ENCODE peak calls at places on chromosomes 7 and 10, in four cellular contexts. C is kidney, T is suprapubic skin, E is fibroblast of lung. V is an unnamed sample.

GRCh38 chr10:37713132-37713501 is 144.3 kb downstream of the ZNF248 start:
- DNase-seq in C (no peak), T (no peak), E (no peak), V (no peak)

GRCh38 chr10:77970869-77971803 is 44.6 kb upstream of the DLG5 start:
- DNase-seq in C (peak; percentile 83), T (no peak), E (peak; percentile 95), V (peak; percentile 75)

GRCh38 chr10:25078659-25079429 is 62.4 kb downstream of the THNSL1 start:
- DNase-seq in C (no peak), T (no peak), E (peak; percentile 23), V (no peak)

GRCh38 chr7:84070770-84071169 is 123.8 kb downstream of the SEMA3A start:
- DNase-seq in C (no peak), T (no peak), E (no peak), V (no peak)

GRCh38 chr10:6423004-6423403 is 157.1 kb downstream of the PRKCQ start:
- DNase-seq in C (no peak), T (no peak), E (peak; percentile 29), V (no peak)

GRCh38 chr10:43204943-43205671 is 61.8 kb downstream of the RASGEF1A start:
- DNase-seq in C (peak; percentile 78), T (peak; percentile 82), E (peak; percentile 47), V (peak; percentile 17)

GRCh38 chr10:117197189-117197588 is at the start of gene KCNK18:
- DNase-seq in C (peak; percentile 59), T (no peak), E (no peak), V (no peak)

GRCh38 chr10:90871761-90872647 is at the start of gene RPP30:
- DNase-seq in C (peak; percentile 93), T (peak; percentile 90), E (peak; percentile 83), V (peak; percentile 49)

GRCh38 chr10:123241391-123242141 is 87.4 kb downstream of the BUB3 start:
- DNase-seq in C (no peak), T (no peak), E (no peak), V (no peak)

GRCh38 chr7:33722383-33723096 is 182.8 kb upstream of the BMPER start:
- DNase-seq in C (no peak), T (no peak), E (peak; percentile 73), V (peak; percentile 81)

GRCh38 chr10:35882422-35883150 is 240.5 kb upstream of the FZD8 start:
- DNase-seq in C (no peak), T (no peak), E (no peak), V (no peak)

GRCh38 chr10:35885076-35885475 is 243.0 kb upstream of the FZD8 start:
- DNase-seq in C (no peak), T (no peak), E (no peak), V (no peak)

GRCh38 chr10:35887686-35888085 is 245.6 kb upstream of the FZD8 start:
- DNase-seq in C (no peak), T (no peak), E (no peak), V (no peak)

GRCh38 chr10:35881320-35881719 is 239.2 kb upstream of the FZD8 start:
- DNase-seq in C (no peak), T (no peak), E (no peak), V (no peak)

DNA sequence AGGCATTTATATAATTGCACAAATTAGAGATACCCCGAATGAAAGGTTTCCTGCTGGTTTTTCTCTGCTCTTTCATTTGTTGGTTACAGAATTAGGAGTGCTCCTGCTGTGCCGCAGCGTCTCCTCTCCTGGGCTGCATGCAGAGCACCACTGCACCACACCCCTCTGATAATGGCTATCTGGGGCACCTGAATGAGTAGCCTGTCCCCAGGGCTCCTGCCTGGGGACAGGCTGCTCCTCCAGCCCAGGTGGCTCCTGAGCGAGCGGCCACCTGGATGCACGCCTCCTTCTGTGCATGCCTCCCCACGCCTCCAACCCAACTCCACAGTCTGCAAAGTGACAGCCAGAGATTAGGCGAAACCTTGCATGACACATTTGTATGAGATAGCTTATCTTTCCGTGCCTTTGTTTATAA is 242.6 kb upstream of the FZD8 start:
- DNase-seq in C (no peak), T (no peak), E (no peak), V (no peak)
- H3K4me3 ChIP-seq in C (no peak overlapping the region), T (no peak overlapping the region), E (no peak overlapping the region), V (no peak overlapping the region)

DNA sequence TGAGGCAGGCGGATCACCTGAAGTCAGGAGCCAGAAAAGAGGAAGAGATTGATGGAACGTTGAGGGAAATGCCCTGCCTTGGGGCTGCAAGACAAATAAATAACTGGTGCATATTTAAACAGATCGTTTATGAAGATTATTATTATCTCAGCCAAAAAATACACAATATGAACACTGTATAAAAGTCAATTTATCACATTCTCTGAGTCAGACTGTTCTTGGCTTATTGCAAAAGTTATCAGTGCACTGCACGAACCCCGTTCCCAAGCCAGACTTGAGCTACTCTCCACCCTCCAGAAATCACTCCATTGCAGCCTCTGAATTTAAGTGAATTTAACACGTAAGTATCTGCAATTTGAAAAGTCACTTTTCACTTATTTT is 1.6 kb downstream of the DNMBP start:
- DNase-seq in C (no peak), T (no peak), E (peak; percentile 76), V (no peak)
- H3K4me3 ChIP-seq in C (peak overlapping the region; percentile 94), T (peak overlapping the region; percentile 63), E (peak overlapping the region; percentile 82), V (peak overlapping the region; percentile 90)

GRCh38 chr10:102064503-102064867 is 664 bp upstream of the HPS6 start:
- DNase-seq in C (no peak), T (no peak), E (no peak), V (no peak)
- H3K4me3 ChIP-seq in C (peak overlapping the region; percentile 82), T (peak overlapping the region; percentile 98), E (no peak overlapping the region), V (peak overlapping the region; percentile 80)

GRCh38 chr7:51428226-51428887 is 111.7 kb upstream of the COBL start:
- DNase-seq in C (no peak), T (no peak), E (no peak), V (no peak)
- H3K4me3 ChIP-seq in C (no peak overlapping the region), T (no peak overlapping the region), E (no peak overlapping the region), V (no peak overlapping the region)

GRCh38 chr7:20330176-20330796 is 414 bp upstream of the ITGB8 start:
- DNase-seq in C (peak; percentile 97), T (peak; percentile 89), E (peak; percentile 98), V (peak; percentile 85)
- H3K4me3 ChIP-seq in C (peak overlapping the region; percentile 87), T (peak overlapping the region; percentile 77), E (peak overlapping the region; percentile 64), V (peak overlapping the region; percentile 66)

DNA sequence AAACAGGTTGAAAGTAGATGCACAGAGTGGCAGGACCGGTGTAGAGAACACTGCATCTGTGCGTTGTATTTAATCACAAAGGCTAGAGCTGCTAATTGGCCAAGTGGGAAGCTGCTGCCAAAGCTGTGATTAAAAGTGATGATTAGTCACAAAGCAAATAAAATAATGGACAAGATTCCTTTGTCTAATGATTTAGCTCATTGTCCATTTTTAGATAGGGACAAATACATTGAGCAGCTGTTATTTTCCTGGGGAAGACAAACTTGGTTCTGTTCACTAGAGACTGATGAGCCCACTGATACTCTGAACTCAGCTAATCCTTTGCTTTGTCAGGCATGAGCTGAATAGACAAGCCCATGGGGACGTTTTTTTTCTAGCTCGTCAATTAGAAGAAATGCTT is 19.7 kb downstream of the UBE3C start:
- DNase-seq in C (no peak), T (no peak), E (peak; percentile 48), V (no peak)
- H3K4me3 ChIP-seq in C (no peak overlapping the region), T (no peak overlapping the region), E (no peak overlapping the region), V (no peak overlapping the region)

GRCh38 chr10:71827828-71828227 is 23.2 kb downstream of the PSAP start:
- DNase-seq in C (no peak), T (no peak), E (no peak), V (no peak)
- H3K4me3 ChIP-seq in C (no peak overlapping the region), T (no peak overlapping the region), E (no peak overlapping the region), V (no peak overlapping the region)

GRCh38 chr10:48611133-48611532 is 6.3 kb upstream of the ARHGAP22 start:
- DNase-seq in C (no peak), T (peak; percentile 29), E (no peak), V (no peak)

GRCh38 chr10:48609899-48610584 is 5.2 kb upstream of the ARHGAP22 start:
- DNase-seq in C (no peak), T (peak; percentile 15), E (no peak), V (no peak)

GRCh38 chr10:48608926-48609325 is 4.1 kb upstream of the ARHGAP22 start:
- DNase-seq in C (no peak), T (peak; percentile 4), E (no peak), V (no peak)

GRCh38 chr10:48609441-48609840 is 4.6 kb upstream of the ARHGAP22 start:
- DNase-seq in C (no peak), T (peak; percentile 2), E (no peak), V (no peak)

DNA sequence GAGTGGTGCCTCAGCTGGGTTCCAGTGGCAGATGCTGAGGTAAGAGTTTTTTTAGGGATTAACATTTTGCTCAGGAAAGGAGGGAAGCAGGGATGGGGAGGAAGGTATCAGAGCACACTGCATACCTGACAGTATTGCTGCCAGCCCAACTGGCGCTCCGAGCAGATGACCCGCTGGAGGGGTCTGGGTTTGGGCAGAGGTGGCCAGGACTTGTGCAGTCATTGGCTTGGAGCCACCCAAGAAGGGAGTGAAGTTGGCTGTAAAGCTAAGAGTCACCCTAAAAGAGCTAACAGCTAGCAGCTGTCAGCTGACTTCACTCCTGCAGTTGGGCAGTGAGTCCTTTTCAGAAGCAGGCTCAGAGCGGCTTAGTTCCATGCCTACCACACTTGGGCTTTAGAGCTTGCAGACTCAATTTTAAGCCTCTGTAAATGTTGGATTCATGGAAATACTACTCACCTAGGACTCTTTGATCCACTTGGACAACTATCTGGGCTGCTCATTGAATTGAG is 5.8 kb upstream of the ARHGAP22 start:
- DNase-seq in C (no peak), T (peak; percentile 43), E (no peak), V (no peak)
- H3K4me3 ChIP-seq in C (no peak overlapping the region), T (no peak overlapping the region), E (no peak overlapping the region), V (no peak overlapping the region)

GRCh38 chr7:16880469-16881034 is 1.2 kb downstream of the AGR3 start:
- DNase-seq in C (no peak), T (no peak), E (no peak), V (no peak)
- H3K4me3 ChIP-seq in C (no peak overlapping the region), T (no peak overlapping the region), E (no peak overlapping the region), V (no peak overlapping the region)